ENCODE peak calls at places on chromosome 1, in ten cellular contexts. Q is H9, D is mammary epithelial cell, X is mesendoderm, L is K562, K is fibroblast of lung, V is IMR-90, H is GM23248, T is Karpas-422, S is GM23338. G is an unnamed sample.

GRCh38 chr1:36154765-36155559 is 998 bp upstream of the MAP7D1 start:
- DNase-seq in K (no peak), X (no peak), S (peak; percentile 48), D (no peak), T (no peak), Q (peak; percentile 51), H (peak; percentile 43), L (no peak), V (no peak), G (peak; percentile 64)

GRCh38 chr1:9317591-9318331 is 25.1 kb downstream of the SPSB1 start:
- DNase-seq in H (peak; percentile 80), S (no peak), D (no peak), K (peak; percentile 80), V (peak; percentile 74), Q (no peak), L (no peak), X (no peak), T (peak; percentile 52), G (peak; percentile 75)

GRCh38 chr1:115447672-115448071 is 109.6 kb upstream of the NGF start:
- DNase-seq in T (no peak), X (no peak), Q (no peak), L (no peak), S (no peak), V (no peak), D (no peak), K (no peak), H (no peak), G (no peak)

GRCh38 chr1:157833155-157833554 is 8.5 kb downstream of the CD5L start:
- DNase-seq in Q (no peak), K (no peak), V (no peak), H (no peak), L (no peak), S (no peak), X (no peak), T (no peak), D (no peak), G (peak; percentile 62)

GRCh38 chr1:57024855-57025254 is 59.0 kb upstream of the C8B start:
- DNase-seq in T (no peak), K (no peak), D (no peak), L (no peak), H (peak; percentile 9), S (no peak), Q (no peak), X (no peak), V (no peak), G (no peak)

GRCh38 chr1:63413394-63413793 is 46.0 kb downstream of the ALG6 start:
- DNase-seq in D (no peak), V (no peak), K (no peak), L (no peak), Q (no peak), T (no peak), X (no peak), H (no peak), S (no peak), G (no peak)

GRCh38 chr1:90106271-90106670 is 111.4 kb downstream of the ZNF326 start:
- DNase-seq in V (no peak), D (no peak), S (no peak), K (no peak), X (no peak), Q (no peak), H (no peak), L (no peak), T (no peak), G (no peak)

GRCh38 chr1:82721702-82722101 is 921.0 kb downstream of the ADGRL2 start:
- DNase-seq in D (no peak), T (no peak), Q (no peak), L (no peak), H (no peak), V (no peak), S (no peak), X (no peak), K (no peak), G (no peak)

GRCh38 chr1:55235722-55236121 is 20.6 kb upstream of the USP24 start:
- DNase-seq in X (no peak), Q (no peak), V (peak; percentile 85), T (no peak), D (peak; percentile 80), H (peak; percentile 88), L (no peak), K (peak; percentile 88), S (no peak), G (peak; percentile 92)

GRCh38 chr1:1371741-1372711 is 3.0 kb downstream of the AURKAIP1 start:
- DNase-seq in K (peak; percentile 25), S (peak; percentile 86), X (peak; percentile 66), D (no peak), H (peak; percentile 64), L (peak; percentile 81), V (peak; percentile 38), Q (peak; percentile 90), T (peak; percentile 90), G (peak; percentile 97)

GRCh38 chr1:211605613-211606326 is 26.8 kb upstream of the SLC30A1 start:
- DNase-seq in Q (no peak), V (no peak), S (no peak), K (no peak), D (no peak), H (no peak), T (no peak), X (no peak), L (no peak), G (no peak)
- H3K4me1 ChIP-seq in Q (no peaks in the 10 kb centered on the region), V (peaks cover 6% of the 10 kb centered on the region), S (no peaks in the 10 kb centered on the region), K (peaks cover 7% of the 10 kb centered on the region), D (peaks cover 23% of the 10 kb centered on the region), H (peaks cover 27% of the 10 kb centered on the region), T (peaks cover 20% of the 10 kb centered on the region), X (no peaks in the 10 kb centered on the region), L (peaks cover 39% of the 10 kb centered on the region), G (peaks cover 15% of the 10 kb centered on the region)

DNA sequence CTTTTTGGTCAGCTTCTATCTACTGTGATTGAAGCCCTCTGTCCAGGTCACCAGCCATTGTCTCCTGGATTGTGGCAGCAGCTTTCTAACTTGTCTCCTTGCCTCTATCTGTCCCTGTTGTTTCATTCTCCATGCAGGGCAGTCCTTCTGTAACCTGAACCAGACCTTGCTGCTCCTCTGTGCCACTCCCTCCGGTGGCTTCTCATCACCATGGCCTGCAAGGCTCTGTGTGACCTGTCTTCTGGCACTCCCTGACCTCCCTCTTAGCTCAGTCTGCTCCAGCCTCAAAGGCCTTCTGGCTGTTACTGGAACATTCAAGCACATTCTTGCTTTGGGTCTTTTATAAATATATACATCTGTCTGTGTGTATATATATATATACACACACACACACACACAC is 21.0 kb upstream of the JUN start:
- DNase-seq in H (no peak), S (peak; percentile 29), K (no peak), T (peak; percentile 41), X (peak; percentile 57), Q (peak; percentile 43), L (no peak), D (no peak), V (no peak), G (no peak)
- H3K27ac ChIP-seq in H (no peak overlapping the region), S (no peak overlapping the region), K (no peak overlapping the region), T (no peak overlapping the region), X (no peak overlapping the region), Q (no peak overlapping the region), L (no peak overlapping the region), D (no peak overlapping the region), V (no peak overlapping the region), G (no peak overlapping the region)

GRCh38 chr1:79705218-79705617 is 698.7 kb upstream of the ADGRL4 start:
- DNase-seq in T (no peak), L (no peak), K (no peak), V (no peak), S (no peak), Q (no peak), X (no peak), H (no peak), D (no peak), G (no peak)

GRCh38 chr1:79711001-79711431 is 704.5 kb upstream of the ADGRL4 start:
- DNase-seq in Q (no peak), D (no peak), X (no peak), T (no peak), L (no peak), V (peak; percentile 74), H (peak; percentile 26), S (no peak), K (peak; percentile 83), G (no peak)

GRCh38 chr1:79714664-79715063 is 708.1 kb upstream of the ADGRL4 start:
- DNase-seq in K (no peak), S (no peak), Q (no peak), V (no peak), D (no peak), X (no peak), H (no peak), T (no peak), L (no peak), G (no peak)

GRCh38 chr1:79704067-79704466 is 697.5 kb upstream of the ADGRL4 start:
- DNase-seq in S (no peak), K (no peak), H (no peak), L (no peak), Q (no peak), X (no peak), T (no peak), D (no peak), V (no peak), G (no peak)

DNA sequence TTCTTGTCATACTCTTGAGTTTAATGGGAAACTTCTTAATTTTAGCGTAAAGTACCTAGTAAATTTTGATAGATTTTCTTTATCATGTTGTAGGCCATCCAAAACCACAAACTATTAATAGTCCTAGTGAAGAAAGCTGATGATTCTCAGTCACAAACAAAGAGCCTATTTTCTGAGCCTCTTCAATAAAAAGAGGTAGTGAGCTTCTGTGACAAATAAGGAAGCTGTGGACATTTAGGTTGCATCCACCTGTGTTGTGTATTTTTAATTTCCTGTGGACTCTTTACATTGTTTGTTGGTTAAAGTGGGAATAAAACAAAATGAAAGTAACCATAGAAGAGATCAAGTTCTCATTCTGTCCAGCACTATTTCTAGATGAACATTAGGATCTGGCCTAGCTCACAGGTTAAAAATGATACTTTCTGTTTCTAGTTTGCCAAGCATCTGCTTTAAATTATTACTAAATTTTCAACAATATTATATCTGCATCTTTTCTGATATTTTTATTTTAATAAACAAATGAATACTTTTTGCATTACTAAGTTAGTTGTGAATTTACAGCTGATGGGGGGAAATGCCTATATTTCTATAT is 702.2 kb upstream of the ADGRL4 start:
- DNase-seq in T (no peak), L (no peak), D (no peak), V (no peak), K (no peak), X (no peak), Q (no peak), H (no peak), S (no peak), G (no peak)
- H3K4me2 ChIP-seq in T (no peak overlapping the region), L (no peak overlapping the region), D (no peak overlapping the region), V (no peak overlapping the region), K (no peak overlapping the region), X (no peak overlapping the region), Q (no peak overlapping the region), H (no peak overlapping the region), S (no peak overlapping the region), G (no peak overlapping the region)

DNA sequence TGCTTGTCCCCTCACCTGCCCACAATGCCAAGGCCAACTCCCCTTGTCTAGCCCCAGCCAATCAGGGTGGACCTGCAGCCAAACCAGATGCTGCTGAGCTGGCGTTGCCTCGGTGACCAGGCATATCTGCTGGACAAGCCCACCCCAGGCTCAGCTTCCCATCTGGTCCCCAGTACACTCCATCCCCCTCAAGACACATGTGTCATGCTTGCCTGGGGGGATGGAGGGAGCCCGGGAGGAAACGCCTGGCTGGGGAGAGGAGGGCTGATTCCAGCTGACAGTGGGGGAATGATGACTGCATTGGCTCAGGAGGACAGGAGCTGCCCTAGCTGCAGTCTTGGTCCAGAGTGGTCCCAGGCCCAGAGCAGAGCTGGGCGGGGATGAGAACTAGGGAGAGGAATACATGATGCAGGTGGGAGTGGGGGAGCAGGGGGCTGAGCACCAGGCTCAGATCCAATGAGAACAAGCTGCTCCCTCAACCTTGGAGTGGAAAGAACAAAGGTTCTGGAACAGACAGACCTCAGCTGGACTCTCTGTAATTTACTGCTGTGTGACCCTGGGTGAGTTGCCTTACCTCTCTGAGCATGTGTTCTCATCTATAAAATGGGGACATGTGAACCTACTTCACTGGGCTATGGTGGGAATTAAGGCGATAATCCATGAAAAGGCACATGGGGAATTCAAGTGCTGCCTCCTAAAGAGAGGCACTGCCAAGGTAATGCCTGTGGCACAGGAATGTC is 23.1 kb upstream of the ECE1 start:
- DNase-seq in L (no peak), K (peak; percentile 72), V (peak; percentile 88), D (no peak), Q (no peak), H (peak; percentile 87), T (no peak), S (no peak), X (no peak), G (peak; percentile 92)
- H3K4me1 ChIP-seq in L (peaks cover 2% of the 10 kb centered on the region), K (peaks cover 47% of the 10 kb centered on the region), V (peaks cover 52% of the 10 kb centered on the region), D (peaks cover 38% of the 10 kb centered on the region), Q (peaks cover 15% of the 10 kb centered on the region), H (peaks cover 59% of the 10 kb centered on the region), T (peaks cover 31% of the 10 kb centered on the region), S (peaks cover 39% of the 10 kb centered on the region), X (peaks cover 14% of the 10 kb centered on the region), G (peaks cover 38% of the 10 kb centered on the region)

G was measured in osteoblast.